ENCODE peak calls at places on chromosome 13, in six cellular contexts. M, C, T, A, L and Y are unnamed samples.
A peak's percentile ranks its signal among the peaks of the same experiment; 100 is the strongest.

GRCh38 chr13:33349996-33350826 is 64.7 kb upstream of the STARD13 start:
- DNase-seq in M (peak; percentile 21), C (no peak), T (peak; percentile 60), A (no peak), L (no peak), Y (no peak)

GRCh38 chr13:113411216-113412023 is 41.9 kb downstream of the ADPRHL1 start:
- DNase-seq in M (peak; percentile 97), C (peak; percentile 93), T (peak; percentile 90), A (no peak), L (no peak), Y (no peak)

GRCh38 chr13:110106726-110107125 is 200.2 kb downstream of the COL4A1 start:
- DNase-seq in M (peak; percentile 60), C (peak; percentile 33), T (peak; percentile 82), A (no peak), L (no peak), Y (no peak)

GRCh38 chr13:54234607-54235006 is 1206.0 kb downstream of the OLFM4 start:
- DNase-seq in M (no peak), C (no peak), T (no peak), A (no peak), L (no peak), Y (no peak)

GRCh38 chr13:22126433-22127021 is 455.7 kb downstream of the FGF9 start:
- DNase-seq in M (no peak), C (no peak), T (no peak), A (no peak), L (no peak), Y (no peak)

GRCh38 chr13:103140001-103140671 is 73.9 kb upstream of the SLC10A2 start:
- DNase-seq in M (no peak), C (peak; percentile 33), T (no peak), A (no peak), L (no peak), Y (no peak)

GRCh38 chr13:19587635-19588300 is 26.4 kb upstream of the TPTE2 start:
- DNase-seq in M (peak; percentile 34), C (peak; percentile 24), T (no peak), A (no peak), L (no peak), Y (peak; percentile 54)

GRCh38 chr13:20475927-20476691 is 49.5 kb downstream of the CRYL1 start:
- DNase-seq in M (no peak), C (no peak), T (no peak), A (peak; percentile 32), L (peak; percentile 44), Y (no peak)

GRCh38 chr13:70960841-70961443 is 852.7 kb upstream of the KLHL1 start:
- DNase-seq in M (peak; percentile 3), C (peak; percentile 27), T (no peak), A (no peak), L (no peak), Y (peak; percentile 25)

GRCh38 chr13:112254900-112255299 is 121.3 kb upstream of the SPACA7 start:
- DNase-seq in M (no peak), C (no peak), T (no peak), A (no peak), L (no peak), Y (no peak)

GRCh38 chr13:88592105-88592504 is 920.9 kb downstream of the SLITRK5 start:
- DNase-seq in M (no peak), C (no peak), T (no peak), A (no peak), L (no peak), Y (no peak)

GRCh38 chr13:106348032-106348431 is 187.4 kb downstream of the EFNB2 start:
- DNase-seq in M (peak; percentile 37), C (no peak), T (no peak), A (no peak), L (no peak), Y (no peak)